ENCODE peak calls at places on chromosomes 3 and 15, in nine cellular contexts. V is mesothelial cell of epicardium, U is spleen, N is GM12878, R is lower leg skin, K is B cell, G is Calu3, T is AG09319, P is uterus. S is an unnamed sample.

GRCh38 chr3:134369861-134370596 is 4.2 kb downstream of the AMOTL2 start:
- DNase-seq in V (no peak), U (peak), N (no peak), R (no peak), K (no peak), G (no peak), T (no peak), P (no peak), S (no peak)

GRCh38 chr3:186002884-186003472 is 65.2 kb upstream of the TRA2B start:
- DNase-seq in V (no peak), U (no peak), N (no peak), R (no peak), K (no peak), G (peak), T (no peak), P (no peak), S (peak)

GRCh38 chr3:5186854-5187151 is 704 bp upstream of the EDEM1 start:
- DNase-seq in V (no peak), U (no peak), N (no peak), R (no peak), K (no peak), G (no peak), T (no peak), P (no peak), S (no peak)

GRCh38 chr3:176814252-176814651 is 383.0 kb downstream of the TBL1XR1 start:
- DNase-seq in V (peak), U (no peak), N (no peak), R (no peak), K (no peak), G (peak), T (no peak), P (no peak), S (no peak)

GRCh38 chr15:58548308-58549012 is 116.7 kb downstream of the LIPC start:
- DNase-seq in V (peak), U (no peak), N (no peak), R (no peak), K (no peak), G (no peak), T (no peak), P (no peak), S (no peak)

GRCh38 chr3:44048196-44048924 is 193.3 kb upstream of the TOPAZ1 start:
- DNase-seq in V (no peak), U (no peak), N (no peak), R (no peak), K (no peak), G (peak), T (no peak), P (no peak), S (no peak)

GRCh38 chr3:103730744-103731143 is 1295.9 kb downstream of the ZPLD1 start:
- DNase-seq in V (no peak), U (no peak), N (no peak), R (no peak), K (no peak), G (no peak), T (no peak), P (no peak), S (no peak)

GRCh38 chr15:70201376-70201775 is 103.7 kb upstream of the TLE3 start:
- DNase-seq in V (no peak), U (peak), N (no peak), R (no peak), K (no peak), G (no peak), T (no peak), P (no peak), S (no peak)

GRCh38 chr15:92869263-92869940 is 30.7 kb upstream of the CHD2 start:
- DNase-seq in V (peak), U (no peak), N (no peak), R (peak), K (no peak), G (no peak), T (no peak), P (no peak), S (no peak)

GRCh38 chr15:69992326-69992725 is 105.4 kb downstream of the TLE3 start:
- DNase-seq in V (no peak), U (no peak), N (no peak), R (no peak), K (no peak), G (no peak), T (no peak), P (no peak), S (no peak)

GRCh38 chr15:82850242-82850591 is 40.8 kb downstream of the WHAMM start:
- DNase-seq in V (no peak), U (no peak), N (no peak), R (no peak), K (no peak), G (no peak), T (no peak), P (no peak), S (no peak)

GRCh38 chr3:149382518-149382917 is 5.1 kb upstream of the TM4SF1 start:
- DNase-seq in V (no peak), U (no peak), N (no peak), R (no peak), K (no peak), G (peak), T (no peak), P (no peak), S (no peak)

GRCh38 chr3:48644898-48645760 is 9.9 kb upstream of the SLC26A6 start:
- DNase-seq in V (no peak), U (no peak), N (no peak), R (no peak), K (no peak), G (no peak), T (no peak), P (no peak), S (no peak)

GRCh38 chr3:107103786-107104185 is 273.5 kb upstream of the CCDC54 start:
- DNase-seq in V (no peak), U (no peak), N (no peak), R (no peak), K (no peak), G (peak), T (no peak), P (no peak), S (no peak)

GRCh38 chr15:94119923-94120775 is 111.2 kb upstream of the MCTP2 start:
- DNase-seq in V (peak), U (no peak), N (peak), R (peak), K (peak), G (peak), T (peak), P (peak), S (no peak)

GRCh38 chr15:56468271-56468912 is 3.5 kb upstream of the MNS1 start:
- DNase-seq in V (no peak), U (no peak), N (peak), R (no peak), K (peak), G (no peak), T (no peak), P (no peak), S (no peak)

GRCh38 chr3:134663646-134664456 is 13.0 kb upstream of the KY start:
- DNase-seq in V (no peak), U (no peak), N (no peak), R (no peak), K (no peak), G (no peak), T (no peak), P (no peak), S (no peak)

GRCh38 chr15:61062268-61062667 is 166.8 kb downstream of the RORA start:
- DNase-seq in V (no peak), U (no peak), N (no peak), R (no peak), K (no peak), G (no peak), T (no peak), P (no peak), S (no peak)

GRCh38 chr3:150210461-150211110 is 197.5 kb upstream of the TSC22D2 start:
- DNase-seq in V (no peak), U (no peak), N (no peak), R (no peak), K (no peak), G (no peak), T (no peak), P (no peak), S (no peak)

GRCh38 chr3:9088431-9089353 is 125.4 kb upstream of the RAD18 start:
- DNase-seq in V (no peak), U (no peak), N (no peak), R (no peak), K (no peak), G (peak), T (peak), P (no peak), S (no peak)

GRCh38 chr15:78914027-78914764 is 30.6 kb downstream of the CTSH start:
- DNase-seq in V (no peak), U (no peak), N (no peak), R (peak), K (no peak), G (peak), T (no peak), P (peak), S (peak)

GRCh38 chr3:156416846-156417581 is 137.9 kb downstream of the SSR3 start:
- DNase-seq in V (no peak), U (no peak), N (no peak), R (no peak), K (no peak), G (no peak), T (no peak), P (no peak), S (no peak)

GRCh38 chr3:113249111-113249510 is 37.8 kb downstream of the BOC start:
- DNase-seq in V (no peak), U (no peak), N (no peak), R (no peak), K (no peak), G (no peak), T (no peak), P (peak), S (no peak)

GRCh38 chr3:56379723-56380287 is 88.5 kb downstream of the ERC2 start:
- DNase-seq in V (no peak), U (no peak), N (no peak), R (no peak), K (no peak), G (no peak), T (no peak), P (no peak), S (no peak)

GRCh38 chr3:133674290-133674912 is 12.7 kb upstream of the TOPBP1 start:
- DNase-seq in V (no peak), U (no peak), N (no peak), R (no peak), K (no peak), G (no peak), T (no peak), P (no peak), S (no peak)

GRCh38 chr3:54321515-54321914 is 199.2 kb downstream of the CACNA2D3 start:
- DNase-seq in V (no peak), U (no peak), N (no peak), R (no peak), K (no peak), G (no peak), T (no peak), P (no peak), S (no peak)

GRCh38 chr15:99452728-99453643 is 112.8 kb upstream of the MEF2A start:
- DNase-seq in V (peak), U (peak), N (peak), R (peak), K (peak), G (peak), T (no peak), P (peak), S (peak)

GRCh38 chr15:42603978-42604377 is 28.6 kb downstream of the STARD9 start:
- DNase-seq in V (no peak), U (no peak), N (no peak), R (no peak), K (no peak), G (no peak), T (no peak), P (no peak), S (no peak)

GRCh38 chr3:111438283-111438682 is 103.7 kb upstream of the CD96 start:
- DNase-seq in V (no peak), U (no peak), N (no peak), R (no peak), K (no peak), G (no peak), T (no peak), P (no peak), S (no peak)

GRCh38 chr3:37892917-37893595 is 31.4 kb downstream of the CTDSPL start:
- DNase-seq in V (no peak), U (peak), N (no peak), R (peak), K (no peak), G (peak), T (no peak), P (peak), S (no peak)

GRCh38 chr15:88450125-88450798 is 16.9 kb downstream of the MRPL46 start:
- DNase-seq in V (peak), U (peak), N (no peak), R (no peak), K (peak), G (peak), T (peak), P (peak), S (peak)

GRCh38 chr3:171058058-171058457 is 31.5 kb upstream of the SLC2A2 start:
- DNase-seq in V (no peak), U (no peak), N (no peak), R (no peak), K (no peak), G (no peak), T (no peak), P (no peak), S (no peak)

GRCh38 chr3:139935866-139936817 is 1.2 kb downstream of the CLSTN2 start:
- DNase-seq in V (peak), U (no peak), N (no peak), R (no peak), K (no peak), G (peak), T (no peak), P (peak), S (peak)

GRCh38 chr3:108064293-108064887 is 26.4 kb downstream of the CD47 start:
- DNase-seq in V (no peak), U (no peak), N (no peak), R (no peak), K (no peak), G (no peak), T (no peak), P (no peak), S (no peak)

GRCh38 chr3:123571973-123572365 is 12.9 kb downstream of the HACD2 start:
- DNase-seq in V (no peak), U (no peak), N (no peak), R (no peak), K (no peak), G (no peak), T (no peak), P (no peak), S (no peak)

GRCh38 chr3:29693863-29694262 is 413.0 kb downstream of the RBMS3 start:
- DNase-seq in V (no peak), U (no peak), N (no peak), R (no peak), K (no peak), G (peak), T (peak), P (no peak), S (no peak)

GRCh38 chr3:142588708-142589107 is 7.5 kb upstream of the PLS1 start:
- DNase-seq in V (no peak), U (no peak), N (no peak), R (no peak), K (no peak), G (no peak), T (no peak), P (no peak), S (no peak)

GRCh38 chr3:73556520-73557371 is 68.0 kb downstream of the PDZRN3 start:
- DNase-seq in V (no peak), U (no peak), N (no peak), R (no peak), K (no peak), G (no peak), T (no peak), P (no peak), S (no peak)

GRCh38 chr3:197494366-197495058 is 61.3 kb downstream of the BDH1 start:
- DNase-seq in V (no peak), U (no peak), N (no peak), R (peak), K (no peak), G (peak), T (no peak), P (no peak), S (no peak)

DNA sequence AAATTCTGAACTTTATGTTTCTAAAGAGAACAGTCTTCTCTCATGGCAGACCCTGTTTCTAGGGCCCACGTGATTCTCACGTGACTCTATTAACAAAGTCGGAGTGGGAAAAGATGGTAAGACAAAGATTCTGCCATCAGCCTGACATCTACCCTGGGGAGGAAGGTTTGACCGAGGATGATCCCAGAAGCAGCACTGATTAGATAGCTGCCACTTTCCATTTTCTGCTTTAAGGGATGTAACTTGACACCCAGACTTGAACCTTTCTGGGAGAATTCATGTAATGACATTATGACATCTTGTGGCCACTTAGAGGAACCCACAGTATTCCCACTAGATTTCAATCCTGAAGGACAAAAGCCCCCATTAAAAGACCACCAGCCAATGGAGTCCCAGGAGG is 480.3 kb upstream of the PROK2 start:
- DNase-seq in V (no peak), U (no peak), N (no peak), R (no peak), K (no peak), G (no peak), T (no peak), P (no peak), S (no peak)
- TF ChIP-seq CTCF in V (no peak), U (no peak), N (peak), R (no peak), K (no peak), G (no peak), T (peak), P (no peak), S (peak)

DNA sequence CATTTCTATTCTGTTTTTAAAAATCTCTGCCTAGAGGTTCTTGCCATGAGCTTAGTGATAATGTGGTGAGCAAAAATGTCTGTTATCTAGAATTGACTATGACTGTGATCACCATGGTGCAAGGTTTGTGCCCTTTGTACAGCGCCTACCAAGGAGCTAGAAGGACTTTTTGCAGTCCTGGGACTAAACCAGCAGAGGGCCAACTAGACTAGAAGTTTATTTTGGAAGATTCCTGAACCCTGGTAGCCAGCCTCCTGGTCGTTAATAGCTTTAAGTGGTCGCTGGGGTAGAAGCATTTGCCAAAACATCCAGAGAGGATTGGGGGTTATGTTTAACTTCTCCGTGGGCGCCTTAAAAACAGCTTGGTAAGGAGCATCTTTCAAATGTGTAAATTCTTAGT is 7.8 kb downstream of the SCG5 start:
- DNase-seq in V (no peak), U (no peak), N (no peak), R (no peak), K (no peak), G (no peak), T (no peak), P (no peak), S (no peak)
- TF ChIP-seq CTCF in V (no peak), U (no peak), N (peak), R (no peak), K (no peak), G (no peak), T (peak), P (no peak), S (peak)

DNA sequence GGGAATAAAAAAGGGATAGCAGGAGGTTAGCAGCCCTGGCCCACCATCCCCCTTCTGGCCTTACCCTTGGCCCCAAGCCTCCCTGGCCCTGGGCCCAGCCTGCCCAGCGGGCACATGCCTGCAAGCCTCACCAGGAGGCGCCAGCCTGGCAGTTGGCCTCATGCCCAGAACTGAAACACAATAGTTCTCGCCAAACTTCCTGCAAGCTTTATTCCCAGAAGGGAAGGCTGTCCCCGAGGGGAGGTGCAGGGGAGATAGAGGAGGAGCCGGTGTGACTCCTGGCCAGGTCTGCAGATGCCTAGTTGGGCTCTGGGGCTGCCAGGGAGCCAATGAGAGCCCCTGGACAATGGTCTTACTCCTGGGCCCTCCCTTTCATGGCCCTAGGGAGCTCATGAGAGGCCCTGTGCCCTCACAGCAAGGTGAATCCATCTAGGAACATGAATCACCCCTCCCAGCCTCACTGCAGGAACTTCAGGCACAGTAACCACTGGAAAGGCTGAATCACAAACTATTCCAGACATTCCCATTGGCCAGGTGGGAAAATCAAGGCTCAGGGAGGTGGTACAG is 4.0 kb downstream of the CCDC33 start:
- DNase-seq in V (no peak), U (peak), N (no peak), R (peak), K (no peak), G (peak), T (peak), P (peak), S (peak)
- TF ChIP-seq CTCF in V (no peak), U (peak), N (peak), R (no peak), K (no peak), G (peak), T (peak), P (no peak), S (peak)

GRCh38 chr3:47394867-47395266 is 14.0 kb downstream of the PTPN23 start:
- DNase-seq in V (no peak), U (no peak), N (no peak), R (no peak), K (no peak), G (no peak), T (no peak), P (no peak), S (no peak)

GRCh38 chr3:47392933-47393332 is 12.1 kb downstream of the PTPN23 start:
- DNase-seq in V (no peak), U (no peak), N (no peak), R (no peak), K (no peak), G (no peak), T (no peak), P (no peak), S (no peak)

GRCh38 chr3:47399016-47399415 is 18.2 kb downstream of the PTPN23 start:
- DNase-seq in V (no peak), U (no peak), N (no peak), R (no peak), K (no peak), G (no peak), T (no peak), P (no peak), S (no peak)

GRCh38 chr3:47398218-47398617 is 17.4 kb downstream of the PTPN23 start:
- DNase-seq in V (no peak), U (no peak), N (no peak), R (no peak), K (no peak), G (no peak), T (peak), P (no peak), S (no peak)

DNA sequence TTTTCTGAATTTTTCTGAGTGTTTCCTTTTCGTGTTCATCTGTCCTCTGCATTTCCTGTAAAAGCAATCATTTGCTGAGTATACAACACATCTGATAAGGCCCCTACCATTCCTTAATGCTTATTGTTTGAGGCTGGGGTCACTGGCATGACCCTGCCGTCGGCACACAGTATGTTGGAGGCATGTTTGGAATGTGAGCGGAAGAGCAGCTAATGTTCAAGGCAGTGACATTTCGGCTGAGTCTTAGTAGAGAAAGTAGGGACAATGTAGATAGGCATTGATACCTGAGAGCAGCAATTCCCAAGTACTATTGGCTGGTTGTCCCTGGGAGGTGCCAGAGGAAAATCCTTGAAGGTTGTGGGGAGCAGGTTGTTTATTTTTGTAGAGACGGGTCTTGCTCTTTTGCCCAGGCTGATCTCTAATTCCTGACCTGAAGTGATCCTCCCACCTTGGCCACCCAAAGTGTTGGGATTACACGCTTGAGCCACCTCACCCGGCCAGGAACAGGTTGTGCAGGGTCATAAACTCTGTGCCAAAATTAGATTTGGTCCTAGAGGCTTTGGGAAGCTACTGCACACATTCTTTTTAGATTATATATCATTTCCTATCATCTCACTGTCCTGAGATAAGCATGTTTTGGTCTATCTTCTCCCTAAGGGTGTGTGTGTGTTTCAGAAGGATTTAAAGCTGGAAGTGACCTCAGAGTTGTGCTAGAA is 13.5 kb downstream of the PTPN23 start:
- DNase-seq in V (no peak), U (no peak), N (no peak), R (no peak), K (no peak), G (peak), T (no peak), P (no peak), S (no peak)
- TF ChIP-seq CTCF in V (no peak), U (no peak), N (no peak), R (no peak), K (no peak), G (no peak), T (no peak), P (no peak), S (no peak)

S was measured in osteocyte.